ENCODE peak calls at places on chromosomes 3 and 15, in eight cellular contexts. L is astrocyte of the cerebellum, X is coronary artery, D is PC-3, C is mesothelial cell of epicardium, O is lower leg skin, A is transverse colon, U is astrocyte. H is an unnamed sample.

GRCh38 chr3:106198828-106199194 is 330.0 kb upstream of the CBLB start:
- DNase-seq in L (no peak), A (no peak), O (peak), X (no peak), U (no peak), C (no peak), D (no peak), H (no peak)

GRCh38 chr3:127755305-127755681 is 67.0 kb downstream of the MGLL start:
- DNase-seq in D (no peak), L (no peak), X (no peak), O (no peak), C (no peak), U (no peak), A (no peak), H (no peak)

GRCh38 chr3:189094539-189094938 is 77.2 kb upstream of the TPRG1 start:
- DNase-seq in U (no peak), X (no peak), D (no peak), O (no peak), C (no peak), A (no peak), L (no peak), H (no peak)

GRCh38 chr15:63348392-63348791 is 33.3 kb downstream of the CA12 start:
- DNase-seq in L (no peak), C (no peak), D (peak), U (peak), O (peak), A (peak), X (no peak), H (no peak)

GRCh38 chr3:41317718-41318117 is 118.4 kb downstream of the CTNNB1 start:
- DNase-seq in O (no peak), C (no peak), D (peak), A (no peak), U (peak), X (no peak), L (peak), H (no peak)

GRCh38 chr3:145457825-145458552 is 703.0 kb downstream of the PLOD2 start:
- DNase-seq in L (no peak), D (no peak), C (no peak), O (no peak), A (no peak), U (no peak), X (no peak), H (no peak)

GRCh38 chr3:158718490-158719170 is 13.6 kb downstream of the RARRES1 start:
- DNase-seq in A (peak), U (peak), D (peak), O (no peak), C (no peak), L (peak), X (peak), H (no peak)

GRCh38 chr3:74897006-74897405 is 282.5 kb upstream of the CNTN3 start:
- DNase-seq in D (no peak), C (no peak), A (no peak), U (no peak), X (no peak), O (no peak), L (no peak), H (no peak)

GRCh38 chr3:151478376-151478702 is 17.5 kb upstream of the IGSF10 start:
- DNase-seq in A (no peak), L (no peak), C (no peak), U (no peak), D (no peak), O (no peak), X (no peak), H (no peak)

GRCh38 chr15:61994216-61994615 is 66.0 kb downstream of the VPS13C start:
- DNase-seq in D (peak), X (no peak), A (no peak), C (no peak), L (peak), U (peak), O (no peak), H (no peak)

GRCh38 chr15:61996056-61996635 is 64.1 kb downstream of the VPS13C start:
- DNase-seq in X (no peak), O (no peak), C (no peak), D (no peak), U (no peak), A (no peak), L (no peak), H (no peak)

GRCh38 chr15:61992518-61992917 is 67.7 kb downstream of the VPS13C start:
- DNase-seq in O (no peak), L (no peak), U (no peak), A (no peak), X (no peak), D (no peak), C (no peak), H (no peak)

DNA sequence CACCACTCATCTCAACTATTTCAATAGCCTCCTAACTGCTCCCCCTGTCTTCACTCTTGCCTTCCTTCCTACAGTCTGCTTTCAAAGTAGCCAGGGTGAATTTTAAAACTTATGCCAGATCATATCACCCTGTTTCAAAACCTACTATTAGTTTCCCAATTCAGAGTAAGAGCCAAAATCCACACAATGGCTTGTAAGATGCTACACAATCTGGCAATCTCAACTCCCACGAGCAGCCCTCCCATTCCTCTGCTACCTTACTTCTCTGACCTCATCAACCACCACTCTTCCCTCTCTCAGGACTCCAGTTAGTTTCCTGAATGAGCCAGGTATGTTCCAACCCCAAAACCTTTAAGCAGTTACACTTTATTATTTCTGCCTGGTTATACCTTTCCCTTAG is 62.5 kb downstream of the VPS13C start:
- DNase-seq in U (no peak), A (no peak), O (no peak), D (no peak), X (no peak), C (no peak), L (no peak), H (no peak)
- TF ChIP-seq CTCF in U (no peak), A (no peak), O (no peak), D (no peak), X (no peak), C (no peak), L (no peak), H (no peak)

GRCh38 chr15:88664151-88664778 is 25.4 kb downstream of the ISG20 start:
- DNase-seq in X (peak), C (no peak), L (no peak), D (no peak), A (no peak), O (no peak), U (no peak), H (peak)
- TF ChIP-seq CTCF in X (no peak), C (no peak), L (no peak), D (no peak), A (peak), O (no peak), U (no peak), H (peak)

GRCh38 chr3:119679874-119680273 is 2.7 kb upstream of the COX17 start:
- DNase-seq in D (no peak), A (no peak), O (no peak), C (no peak), L (no peak), X (no peak), U (no peak), H (no peak)

GRCh38 chr3:119676771-119677640 is at the start of gene COX17:
- DNase-seq in L (peak), C (peak), A (peak), U (peak), X (peak), O (peak), D (peak), H (peak)

GRCh38 chr3:119675188-119675874 is 1.9 kb downstream of the COX17 start:
- DNase-seq in O (no peak), D (no peak), X (no peak), C (no peak), L (no peak), U (no peak), A (no peak), H (no peak)

GRCh38 chr3:119676020-119676419 is 1.2 kb downstream of the COX17 start:
- DNase-seq in A (no peak), X (no peak), U (no peak), D (no peak), L (no peak), O (no peak), C (no peak), H (no peak)

DNA sequence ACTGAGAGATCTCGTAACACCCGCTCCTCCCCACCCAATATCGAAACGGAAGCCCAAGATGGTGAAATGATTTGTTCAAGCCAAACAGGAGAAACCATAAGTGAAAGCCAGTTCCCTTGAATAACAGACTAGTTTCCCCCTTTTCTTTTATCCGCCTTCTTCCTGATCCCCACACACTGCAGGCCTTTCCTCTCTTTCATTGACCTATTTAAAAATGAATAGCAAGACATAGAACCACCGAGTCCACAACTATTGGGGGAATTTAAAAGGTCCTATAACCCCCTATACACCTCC is 382 bp upstream of the COX17 start:
- DNase-seq in U (no peak), D (no peak), O (no peak), L (no peak), C (no peak), X (no peak), A (no peak), H (no peak)
- TF ChIP-seq CTCF in U (no peak), D (no peak), O (no peak), L (no peak), C (no peak), X (no peak), A (no peak), H (no peak)

GRCh38 chr3:123153124-123153523 is 48.6 kb upstream of the SEC22A start:
- DNase-seq in C (no peak), A (no peak), X (no peak), O (no peak), L (no peak), D (no peak), U (no peak), H (no peak)
- TF ChIP-seq CTCF in C (no peak), A (no peak), X (no peak), O (no peak), L (no peak), D (no peak), U (no peak), H (no peak)

DNA sequence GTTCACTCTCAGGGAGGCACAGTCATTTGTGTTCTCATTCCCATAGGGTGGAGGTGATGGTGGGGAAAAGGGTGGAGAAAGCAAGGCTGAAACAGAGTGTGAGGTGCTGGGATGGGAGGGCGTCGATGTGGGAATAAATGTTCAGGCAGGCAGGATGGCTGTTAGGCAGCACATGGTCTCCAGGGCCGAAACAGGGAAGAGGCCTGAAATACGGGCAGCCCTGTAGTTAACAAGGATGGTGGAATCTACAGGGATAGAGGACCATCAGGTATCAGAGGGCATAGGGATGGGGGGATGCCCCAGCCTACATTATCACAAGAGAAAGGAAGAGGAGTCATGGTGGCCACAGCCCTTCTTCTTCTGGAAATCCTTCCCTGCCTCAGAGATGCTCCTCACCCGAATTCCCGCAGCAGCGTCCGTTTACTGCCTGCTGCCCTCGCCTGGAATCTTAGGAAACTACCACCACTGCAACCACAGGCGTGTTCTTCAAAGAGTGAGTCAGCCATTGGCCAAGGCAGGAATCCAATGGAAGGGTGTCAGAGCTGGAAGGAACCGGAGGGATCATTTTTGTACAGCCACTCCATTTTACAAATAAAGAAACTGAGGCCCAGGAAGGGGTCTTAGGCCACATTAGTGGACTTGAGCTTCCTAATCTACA is 49.7 kb upstream of the POMGNT2 start:
- DNase-seq in A (peak), U (peak), O (peak), C (no peak), X (no peak), L (peak), D (peak), H (no peak)
- TF ChIP-seq CTCF in A (peak), U (peak), O (no peak), C (no peak), X (peak), L (peak), D (peak), H (peak)

DNA sequence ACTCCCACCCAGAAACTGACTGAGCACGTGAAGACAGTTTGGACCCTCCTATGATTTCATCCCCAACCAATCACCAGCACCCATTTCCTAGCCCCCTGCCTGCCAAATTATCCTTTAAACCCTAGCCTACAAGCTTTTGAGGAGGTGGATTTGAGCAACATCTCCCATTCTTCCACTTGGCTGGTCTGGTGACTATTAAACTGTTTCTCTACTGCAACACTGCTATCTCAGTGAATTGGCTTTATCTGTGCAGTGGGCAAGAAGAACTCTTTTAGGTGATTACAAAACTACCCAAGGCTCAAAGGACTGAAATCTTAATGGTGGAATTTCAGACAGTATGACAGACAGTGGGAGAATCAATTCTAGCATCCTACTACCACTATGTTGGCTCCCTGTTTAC is 57.6 kb downstream of the FOXB1 start:
- DNase-seq in L (no peak), A (no peak), X (no peak), U (no peak), C (no peak), D (no peak), O (no peak), H (no peak)
- TF ChIP-seq CTCF in L (no peak), A (no peak), X (no peak), U (no peak), C (no peak), D (no peak), O (no peak), H (no peak)

H was measured in osteocyte.